ENCODE peak calls at places on chromosomes 12 and 14, in eight cellular contexts. One of them, this sample, is unnamed.

GRCh38 chr12:100399095-100399494 is 42.2 kb downstream of the SLC17A8 start:
- DNase-seq in GM23248: no peak
- DNase-seq in neural progenitor cell: no peak
- DNase-seq in K562: no peak
- DNase-seq in fibroblast of lung: no peak
- DNase-seq in hepatocyte: no peak
- DNase-seq in DND-41: no peak
- DNase-seq in HCT116: no peak
- DNase-seq in this sample: no peak

GRCh38 chr12:59580050-59580449 is 15.8 kb upstream of the SLC16A7 start:
- DNase-seq in GM23248: peak
- DNase-seq in neural progenitor cell: no peak
- DNase-seq in K562: no peak
- DNase-seq in fibroblast of lung: no peak
- DNase-seq in hepatocyte: no peak
- DNase-seq in DND-41: no peak
- DNase-seq in HCT116: no peak
- DNase-seq in this sample: no peak

GRCh38 chr14:32417956-32418552 is 89.0 kb downstream of the AKAP6 start:
- DNase-seq in GM23248: peak
- DNase-seq in neural progenitor cell: no peak
- DNase-seq in K562: peak
- DNase-seq in fibroblast of lung: peak
- DNase-seq in hepatocyte: peak
- DNase-seq in DND-41: no peak
- DNase-seq in HCT116: no peak
- DNase-seq in this sample: peak

GRCh38 chr12:52362118-52362726 is 5.1 kb downstream of the KRT85 start:
- DNase-seq in GM23248: no peak
- DNase-seq in neural progenitor cell: no peak
- DNase-seq in K562: peak
- DNase-seq in fibroblast of lung: no peak
- DNase-seq in hepatocyte: no peak
- DNase-seq in DND-41: no peak
- DNase-seq in HCT116: no peak
- DNase-seq in this sample: no peak

GRCh38 chr12:64450711-64451486 is 1.0 kb upstream of the TBK1 start:
- DNase-seq in GM23248: peak
- DNase-seq in neural progenitor cell: peak
- DNase-seq in K562: peak
- DNase-seq in fibroblast of lung: peak
- DNase-seq in hepatocyte: peak
- DNase-seq in DND-41: peak
- DNase-seq in HCT116: no peak
- DNase-seq in this sample: peak

GRCh38 chr14:20278414-20278813 is 27.3 kb downstream of the TTC5 start:
- DNase-seq in GM23248: no peak
- DNase-seq in neural progenitor cell: no peak
- DNase-seq in K562: peak
- DNase-seq in fibroblast of lung: peak
- DNase-seq in hepatocyte: peak
- DNase-seq in DND-41: peak
- DNase-seq in HCT116: no peak
- DNase-seq in this sample: peak

GRCh38 chr14:74638970-74639369 is 26.9 kb upstream of the LTBP2 start:
- DNase-seq in GM23248: no peak
- DNase-seq in neural progenitor cell: no peak
- DNase-seq in K562: no peak
- DNase-seq in fibroblast of lung: peak
- DNase-seq in hepatocyte: no peak
- DNase-seq in DND-41: no peak
- DNase-seq in HCT116: no peak
- DNase-seq in this sample: no peak

GRCh38 chr14:69996197-69996596 is 117.0 kb downstream of the SMOC1 start:
- DNase-seq in GM23248: peak
- DNase-seq in neural progenitor cell: no peak
- DNase-seq in K562: no peak
- DNase-seq in fibroblast of lung: peak
- DNase-seq in hepatocyte: peak
- DNase-seq in DND-41: no peak
- DNase-seq in HCT116: no peak
- DNase-seq in this sample: peak

GRCh38 chr12:27109339-27110023 is 27.1 kb upstream of the C12orf71 start:
- DNase-seq in GM23248: peak
- DNase-seq in neural progenitor cell: no peak
- DNase-seq in K562: no peak
- DNase-seq in fibroblast of lung: peak
- DNase-seq in hepatocyte: no peak
- DNase-seq in DND-41: no peak
- DNase-seq in HCT116: no peak
- DNase-seq in this sample: peak

GRCh38 chr12:123950476-123951169 is 22.0 kb downstream of the CCDC92 start:
- DNase-seq in GM23248: no peak
- DNase-seq in neural progenitor cell: no peak
- DNase-seq in K562: no peak
- DNase-seq in fibroblast of lung: no peak
- DNase-seq in hepatocyte: no peak
- DNase-seq in DND-41: no peak
- DNase-seq in HCT116: no peak
- DNase-seq in this sample: no peak

GRCh38 chr12:5807090-5807414 is 138.0 kb downstream of the ANO2 start:
- DNase-seq in GM23248: no peak
- DNase-seq in neural progenitor cell: no peak
- DNase-seq in K562: no peak
- DNase-seq in fibroblast of lung: no peak
- DNase-seq in hepatocyte: no peak
- DNase-seq in DND-41: no peak
- DNase-seq in HCT116: peak
- DNase-seq in this sample: peak

GRCh38 chr14:101017209-101017608 is 113.7 kb upstream of the RTL1 start:
- DNase-seq in GM23248: peak
- DNase-seq in neural progenitor cell: no peak
- DNase-seq in K562: no peak
- DNase-seq in fibroblast of lung: peak
- DNase-seq in hepatocyte: no peak
- DNase-seq in DND-41: no peak
- DNase-seq in HCT116: no peak
- DNase-seq in this sample: no peak

GRCh38 chr14:91417983-91418386 is 365 bp upstream of the CCDC88C start:
- DNase-seq in GM23248: peak
- DNase-seq in neural progenitor cell: peak
- DNase-seq in K562: peak
- DNase-seq in fibroblast of lung: no peak
- DNase-seq in hepatocyte: peak
- DNase-seq in DND-41: peak
- DNase-seq in HCT116: peak
- DNase-seq in this sample: peak

GRCh38 chr12:124348659-124349380 is 53.9 kb downstream of the RFLNA start:
- DNase-seq in GM23248: no peak
- DNase-seq in neural progenitor cell: no peak
- DNase-seq in K562: no peak
- DNase-seq in fibroblast of lung: no peak
- DNase-seq in hepatocyte: no peak
- DNase-seq in DND-41: no peak
- DNase-seq in HCT116: no peak
- DNase-seq in this sample: no peak

GRCh38 chr14:24367506-24368214 is at the start of gene NFATC4:
- DNase-seq in GM23248: peak
- DNase-seq in neural progenitor cell: peak
- DNase-seq in K562: peak
- DNase-seq in fibroblast of lung: peak
- DNase-seq in hepatocyte: peak
- DNase-seq in DND-41: no peak
- DNase-seq in HCT116: peak
- DNase-seq in this sample: peak

GRCh38 chr14:24366375-24366663 is 1.7 kb upstream of the NFATC4 start:
- DNase-seq in GM23248: no peak
- DNase-seq in neural progenitor cell: no peak
- DNase-seq in K562: no peak
- DNase-seq in fibroblast of lung: no peak
- DNase-seq in hepatocyte: no peak
- DNase-seq in DND-41: no peak
- DNase-seq in HCT116: no peak
- DNase-seq in this sample: no peak

GRCh38 chr14:24364841-24365240 is 3.1 kb upstream of the NFATC4 start:
- DNase-seq in GM23248: peak
- DNase-seq in neural progenitor cell: no peak
- DNase-seq in K562: no peak
- DNase-seq in fibroblast of lung: no peak
- DNase-seq in hepatocyte: no peak
- DNase-seq in DND-41: no peak
- DNase-seq in HCT116: no peak
- DNase-seq in this sample: no peak

GRCh38 chr14:24366664-24367505 is 1.1 kb upstream of the NFATC4 start:
- DNase-seq in GM23248: peak
- DNase-seq in neural progenitor cell: peak
- DNase-seq in K562: peak
- DNase-seq in fibroblast of lung: peak
- DNase-seq in hepatocyte: peak
- DNase-seq in DND-41: peak
- DNase-seq in HCT116: peak
- DNase-seq in this sample: peak

DNA sequence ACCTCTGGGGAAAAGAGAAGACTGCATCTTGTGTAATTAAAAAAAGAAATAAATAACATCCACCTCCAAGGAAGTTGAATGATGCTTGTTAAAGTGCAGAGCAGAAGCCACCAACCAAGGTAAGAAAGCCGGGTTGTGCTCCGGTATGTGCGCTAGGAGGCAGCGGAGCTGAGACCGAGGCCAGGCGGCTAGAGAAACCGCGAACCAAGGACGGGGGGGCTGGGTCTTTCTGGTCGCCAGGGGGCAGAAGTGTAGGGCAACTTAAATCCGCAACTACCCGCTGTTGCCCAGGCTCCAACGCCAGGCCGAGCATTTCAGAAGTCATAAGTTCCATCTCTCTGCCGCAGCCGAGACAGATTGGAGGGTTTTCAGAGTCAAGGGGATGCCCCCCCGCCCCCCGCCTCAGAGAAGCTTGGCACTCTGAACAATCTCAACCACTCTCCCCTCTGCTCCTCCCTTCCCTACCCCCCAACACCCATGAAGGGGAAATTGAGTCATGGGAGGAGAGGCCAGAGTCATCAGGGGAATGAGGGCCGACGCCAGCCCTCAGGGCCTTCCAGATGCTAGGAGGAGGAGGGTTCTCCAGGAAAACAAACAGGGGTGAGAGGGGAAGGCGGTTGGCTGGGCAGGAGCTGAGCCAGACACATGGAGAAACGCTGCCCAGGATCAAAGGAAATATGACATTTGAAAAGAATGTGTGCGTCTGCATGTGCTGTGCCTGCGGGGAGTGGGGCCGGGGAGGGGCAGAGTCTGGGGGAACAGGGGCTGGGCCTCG is 2.2 kb upstream of the NFATC4 start:
- DNase-seq in GM23248: peak
- DNase-seq in neural progenitor cell: peak
- DNase-seq in K562: no peak
- DNase-seq in fibroblast of lung: peak
- DNase-seq in hepatocyte: peak
- DNase-seq in DND-41: peak
- DNase-seq in HCT116: peak
- DNase-seq in this sample: peak
- TF ChIP-seq EZH2 in GM23248: no peak
- TF ChIP-seq EZH2 in neural progenitor cell: no peak
- TF ChIP-seq EZH2 in K562: no peak
- TF ChIP-seq EZH2 in fibroblast of lung: no peak
- TF ChIP-seq EZH2 in hepatocyte: no peak
- TF ChIP-seq EZH2 in DND-41: peak
- TF ChIP-seq EZH2 in HCT116: no peak
- TF ChIP-seq EZH2 in this sample: no peak

GRCh38 chr12:57461326-57461903 is 1.8 kb downstream of the GLI1 start:
- DNase-seq in GM23248: peak
- DNase-seq in neural progenitor cell: peak
- DNase-seq in K562: peak
- DNase-seq in fibroblast of lung: peak
- DNase-seq in hepatocyte: peak
- DNase-seq in DND-41: peak
- DNase-seq in HCT116: no peak
- DNase-seq in this sample: peak
- TF ChIP-seq EZH2 in GM23248: no peak
- TF ChIP-seq EZH2 in neural progenitor cell: no peak
- TF ChIP-seq EZH2 in K562: no peak
- TF ChIP-seq EZH2 in fibroblast of lung: no peak
- TF ChIP-seq EZH2 in hepatocyte: no peak
- TF ChIP-seq EZH2 in DND-41: no peak
- TF ChIP-seq EZH2 in HCT116: no peak
- TF ChIP-seq EZH2 in this sample: no peak

DNA sequence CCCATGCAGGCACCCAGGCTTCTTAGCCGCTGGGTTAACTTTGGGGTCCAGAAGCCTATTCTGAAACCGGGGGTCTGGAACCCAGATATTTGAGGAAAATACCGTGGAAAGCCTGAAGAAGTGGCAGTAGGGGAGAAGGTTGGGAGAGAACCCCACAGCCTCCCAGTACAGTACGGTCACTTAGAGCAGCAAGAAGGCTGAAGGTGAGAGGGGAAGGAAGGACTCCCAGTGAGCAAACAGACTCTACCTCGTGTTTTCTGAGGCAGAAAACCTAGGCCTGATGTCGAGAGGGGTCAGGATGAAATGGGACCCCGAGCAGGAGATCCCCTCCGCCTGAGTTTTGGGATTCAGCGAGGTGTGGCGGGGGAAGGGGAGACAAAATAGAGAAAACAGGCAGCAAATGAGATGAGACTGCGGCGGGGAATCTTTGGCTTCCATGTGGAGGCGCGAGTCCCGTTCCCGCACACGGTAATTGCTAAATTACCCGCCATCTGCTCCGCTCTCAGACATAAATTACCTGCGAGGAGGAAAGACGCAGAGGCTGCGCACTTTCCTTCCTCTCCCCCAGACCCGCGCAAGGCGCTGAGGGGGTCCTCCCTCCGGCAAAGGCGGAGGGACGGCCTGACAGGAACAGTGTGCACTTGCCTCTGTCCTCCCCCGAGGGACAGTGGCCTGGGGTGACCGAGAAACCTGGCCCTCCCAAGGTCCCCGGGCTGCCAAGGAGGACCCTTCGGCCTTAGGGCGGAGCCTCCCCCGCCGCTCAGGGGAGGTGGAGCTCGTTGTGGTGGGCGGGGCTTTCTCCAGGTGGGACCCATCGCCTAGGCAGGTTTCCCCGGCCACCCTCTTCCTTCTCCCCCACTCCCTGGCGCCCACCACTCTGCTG is 10.9 kb upstream of the CALCOCO1 start:
- DNase-seq in GM23248: no peak
- DNase-seq in neural progenitor cell: peak
- DNase-seq in K562: no peak
- DNase-seq in fibroblast of lung: no peak
- DNase-seq in hepatocyte: peak
- DNase-seq in DND-41: no peak
- DNase-seq in HCT116: no peak
- DNase-seq in this sample: no peak
- TF ChIP-seq EZH2 in GM23248: peak
- TF ChIP-seq EZH2 in neural progenitor cell: no peak
- TF ChIP-seq EZH2 in K562: no peak
- TF ChIP-seq EZH2 in fibroblast of lung: peak
- TF ChIP-seq EZH2 in hepatocyte: no peak
- TF ChIP-seq EZH2 in DND-41: no peak
- TF ChIP-seq EZH2 in HCT116: no peak
- TF ChIP-seq EZH2 in this sample: no peak

DNA sequence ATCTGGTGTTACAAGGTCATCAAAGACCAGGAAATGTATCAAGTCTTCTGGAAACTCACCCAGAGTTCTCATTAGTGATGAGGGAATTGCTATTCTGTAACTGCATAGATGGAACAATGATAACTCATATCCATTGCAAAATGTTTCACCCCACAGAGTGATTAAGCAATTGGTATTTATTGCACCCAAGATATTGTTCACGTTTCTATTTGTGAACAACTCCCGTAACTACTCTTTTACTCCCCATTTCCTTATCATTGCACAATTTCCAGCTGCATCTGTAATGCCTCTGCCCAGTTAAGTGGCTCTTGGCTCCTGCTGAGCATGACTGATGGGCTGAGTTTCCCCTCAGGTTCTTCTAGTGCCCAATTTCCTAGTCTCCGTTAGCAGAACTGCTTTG is 108.7 kb upstream of the PRICKLE1 start:
- DNase-seq in GM23248: peak
- DNase-seq in neural progenitor cell: no peak
- DNase-seq in K562: no peak
- DNase-seq in fibroblast of lung: peak
- DNase-seq in hepatocyte: peak
- DNase-seq in DND-41: no peak
- DNase-seq in HCT116: no peak
- DNase-seq in this sample: no peak
- TF ChIP-seq EZH2 in GM23248: no peak
- TF ChIP-seq EZH2 in neural progenitor cell: no peak
- TF ChIP-seq EZH2 in K562: no peak
- TF ChIP-seq EZH2 in fibroblast of lung: no peak
- TF ChIP-seq EZH2 in hepatocyte: no peak
- TF ChIP-seq EZH2 in DND-41: no peak
- TF ChIP-seq EZH2 in HCT116: no peak
- TF ChIP-seq EZH2 in this sample: no peak